ENCODE peak calls at places on chromosome 12, in eight cellular contexts. X is cardiac muscle cell, H is tibial nerve, L is A673, F is OCI-LY7, T is heart left ventricle, I is astrocyte, M is IMR-90. K is an unnamed sample.
A peak's percentile ranks its signal among the peaks of the same experiment; 100 is the strongest.

GRCh38 chr12:2395352-2395977 is 342.7 kb downstream of the CACNA1C start:
- DNase-seq in H (peak; percentile 15), L (peak; percentile 70), T (peak; percentile 52), X (peak; percentile 55), M (peak; percentile 28), I (no peak), F (peak; percentile 56), K (peak; percentile 36)

GRCh38 chr12:4506870-4507269 is 31.8 kb upstream of the RAD51AP1 start:
- DNase-seq in M (peak; percentile 84), I (peak; percentile 78), L (no peak), H (no peak), T (no peak), X (peak; percentile 21), F (peak; percentile 22), K (no peak)

GRCh38 chr12:14214495-14214894 is 151.0 kb upstream of the ATF7IP start:
- DNase-seq in M (no peak), T (no peak), H (no peak), I (no peak), X (no peak), L (no peak), F (no peak), K (no peak)

GRCh38 chr12:57027011-57027804 is 10.9 kb upstream of the TAC3 start:
- DNase-seq in X (no peak), F (no peak), L (no peak), M (no peak), T (no peak), I (no peak), H (no peak), K (no peak)

GRCh38 chr12:26014085-26014484 is 55.6 kb downstream of the RASSF8 start:
- DNase-seq in M (peak; percentile 13), X (no peak), F (no peak), T (no peak), L (no peak), I (no peak), H (no peak), K (no peak)

GRCh38 chr12:121465921-121466799 is 66.2 kb downstream of the RNF34 start:
- DNase-seq in H (no peak), T (no peak), L (peak; percentile 35), X (peak; percentile 30), I (no peak), F (peak; percentile 62), M (no peak), K (no peak)

GRCh38 chr12:84756961-84757360 is 155.6 kb downstream of the SLC6A15 start:
- DNase-seq in H (no peak), L (no peak), T (no peak), I (peak; percentile 75), M (peak; percentile 73), F (no peak), X (peak; percentile 51), K (no peak)

GRCh38 chr12:107017042-107017441 is 30.1 kb upstream of the MTERF2 start:
- DNase-seq in X (no peak), I (no peak), L (no peak), H (no peak), F (no peak), M (no peak), T (no peak), K (no peak)

GRCh38 chr12:106112094-106112822 is 26.5 kb downstream of the NUAK1 start:
- DNase-seq in T (no peak), I (no peak), F (no peak), M (peak; percentile 22), X (peak; percentile 52), H (no peak), L (no peak), K (no peak)

GRCh38 chr12:109109756-109110350 is 6.5 kb upstream of the ACACB start:
- DNase-seq in F (no peak), X (no peak), L (peak; percentile 35), H (no peak), M (no peak), T (no peak), I (no peak), K (no peak)

GRCh38 chr12:85092814-85093370 is 56.7 kb downstream of the LRRIQ1 start:
- DNase-seq in F (no peak), M (no peak), X (no peak), I (no peak), H (no peak), T (no peak), L (no peak), K (no peak)

GRCh38 chr12:88188180-88188579 is 46.1 kb downstream of the TMTC3 start:
- DNase-seq in H (no peak), T (no peak), L (no peak), I (peak; percentile 49), F (no peak), X (no peak), M (peak; percentile 44), K (no peak)

DNA sequence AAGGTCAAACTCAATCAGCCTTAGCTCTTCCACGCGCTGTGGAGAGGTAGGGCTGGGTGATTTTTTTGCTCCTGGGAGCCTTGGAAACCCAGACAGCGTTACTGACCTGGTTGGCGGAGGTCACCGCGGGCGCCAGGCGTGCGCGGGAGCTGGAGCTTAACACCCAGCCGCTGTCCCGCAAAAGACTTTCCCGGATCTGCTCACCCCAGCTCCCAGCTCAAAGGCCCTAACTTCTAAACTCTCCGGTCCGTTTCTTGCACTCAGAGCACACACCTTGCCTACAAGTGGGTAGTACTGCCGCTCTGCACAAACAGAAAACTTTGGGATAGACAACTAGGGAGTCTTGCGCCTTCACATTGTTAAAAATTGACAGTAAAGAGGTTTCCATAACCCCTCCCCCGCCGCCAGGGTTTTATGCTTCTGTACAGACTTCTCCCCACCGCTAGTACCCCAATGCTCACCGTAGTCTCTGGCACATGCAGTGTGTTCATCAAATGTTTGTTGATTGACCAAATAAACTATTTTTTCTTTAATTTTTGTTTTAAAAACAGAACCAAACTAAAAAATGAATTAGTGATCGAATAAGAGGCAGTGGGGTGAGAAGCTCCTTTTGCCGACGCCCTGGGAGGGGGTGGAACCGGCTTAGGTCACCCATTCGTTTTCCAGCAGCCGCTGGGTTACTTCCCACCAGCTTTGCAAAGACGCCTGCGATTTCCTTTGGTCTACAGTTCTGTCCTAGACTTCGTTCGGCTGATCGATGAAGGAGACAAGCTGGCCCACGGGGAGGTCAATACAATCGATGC is 12.7 kb upstream of the TBX3 start:
- DNase-seq in M (no peak), I (no peak), L (no peak), H (no peak), T (no peak), F (no peak), X (no peak), K (no peak)
- H3K4me3 ChIP-seq in M (no peak overlapping the region), I (no peak overlapping the region), L (no peak overlapping the region), H (no peak overlapping the region), T (no peak overlapping the region), F (no peak overlapping the region), X (no peak overlapping the region), K (no peak overlapping the region)

GRCh38 chr12:120190985-120191480 is 3.5 kb downstream of the GCN1 start:
- DNase-seq in T (no peak), I (no peak), X (no peak), M (no peak), H (no peak), F (peak; percentile 87), L (no peak), K (no peak)

GRCh38 chr12:120194534-120195395 is at the start of gene GCN1:
- DNase-seq in X (peak; percentile 87), I (peak; percentile 79), M (peak; percentile 78), L (peak; percentile 77), H (peak; percentile 70), F (peak; percentile 86), T (peak; percentile 89), K (peak; percentile 88)

GRCh38 chr12:120196363-120196762 is 1.8 kb upstream of the GCN1 start:
- DNase-seq in T (no peak), I (no peak), H (no peak), X (no peak), L (no peak), M (no peak), F (no peak), K (no peak)

GRCh38 chr12:120197542-120197887 is 3.0 kb upstream of the GCN1 start:
- DNase-seq in H (no peak), L (no peak), T (no peak), M (no peak), F (no peak), I (no peak), X (no peak), K (no peak)

GRCh38 chr12:120194226-120194533 is 335 bp downstream of the GCN1 start:
- DNase-seq in H (no peak), T (no peak), F (no peak), X (no peak), I (no peak), M (no peak), L (peak; percentile 44), K (no peak)
- H3K4me1 ChIP-seq in H (peaks cover 28% of the 10 kb centered on the region), T (peaks cover 33% of the 10 kb centered on the region), F (peaks cover 78% of the 10 kb centered on the region), X (peaks cover 14% of the 10 kb centered on the region), I (peaks cover 26% of the 10 kb centered on the region), M (peaks cover 10% of the 10 kb centered on the region), L (peaks cover 11% of the 10 kb centered on the region), K (peaks cover 7% of the 10 kb centered on the region)

GRCh38 chr12:47837190-47838171 is 17.8 kb upstream of the HDAC7 start:
- DNase-seq in X (peak; percentile 78), T (peak; percentile 69), M (peak; percentile 68), L (peak; percentile 74), I (no peak), H (peak; percentile 62), F (peak; percentile 76), K (peak; percentile 72)
- H3K4me3 ChIP-seq in X (no peak overlapping the region), T (no peak overlapping the region), M (no peak overlapping the region), L (no peak overlapping the region), I (no peak overlapping the region), H (no peak overlapping the region), F (peak overlapping the region; percentile 31), K (no peak overlapping the region)

DNA sequence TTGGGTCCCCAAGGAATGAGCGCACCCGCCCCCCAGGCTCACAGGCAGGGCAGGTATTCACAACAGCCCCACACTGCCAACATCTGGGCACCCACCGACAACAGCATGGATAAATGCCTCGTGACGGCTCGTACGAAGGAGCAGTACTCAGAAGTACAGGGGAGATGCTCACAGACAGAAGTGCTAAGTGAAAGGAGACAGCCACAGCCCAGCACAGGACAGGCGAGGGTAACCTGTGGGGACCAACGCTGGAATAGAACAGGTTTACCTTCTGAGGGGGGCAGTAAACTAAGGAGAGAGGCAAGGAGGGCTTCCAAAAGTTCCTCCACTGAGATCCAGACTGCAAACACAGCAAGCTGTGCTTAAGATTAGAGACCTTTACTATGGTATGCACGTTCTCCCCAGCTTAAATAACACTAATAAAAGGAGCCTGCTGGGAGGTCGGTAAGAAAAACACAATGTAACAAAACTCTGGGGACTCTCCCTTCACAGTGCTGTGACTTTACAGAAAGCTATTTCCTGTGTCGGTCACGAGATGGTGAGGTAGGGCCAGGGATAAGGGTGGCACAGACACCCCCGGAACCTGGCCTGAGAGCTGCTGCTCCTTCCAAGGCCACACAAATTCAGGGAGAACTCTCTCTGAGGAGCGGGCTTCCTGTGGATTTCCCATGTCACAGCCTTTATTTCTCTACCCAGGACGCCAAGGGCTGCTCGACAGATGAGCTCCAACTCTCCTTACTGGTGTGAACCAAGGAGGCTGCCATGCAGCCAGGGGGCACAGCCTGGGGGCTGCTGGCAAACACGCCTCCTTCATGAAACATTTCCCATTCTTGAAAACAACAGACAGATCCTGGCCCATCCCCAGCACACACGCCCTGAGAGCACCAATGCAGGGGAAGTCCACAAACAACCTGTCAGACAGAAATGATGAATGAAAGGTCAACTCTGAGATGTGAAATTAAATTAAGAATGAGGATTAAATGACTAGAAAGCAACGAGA is 26.3 kb downstream of the SLC15A4 start:
- DNase-seq in T (peak; percentile 15), F (peak; percentile 46), L (peak; percentile 78), I (no peak), X (peak; percentile 54), M (peak; percentile 63), H (no peak), K (no peak)
- H3K4me1 ChIP-seq in T (peaks cover 22% of the 10 kb centered on the region), F (peaks cover 85% of the 10 kb centered on the region), L (peaks cover 24% of the 10 kb centered on the region), I (peaks cover 35% of the 10 kb centered on the region), X (no peaks in the 10 kb centered on the region), M (peaks cover 20% of the 10 kb centered on the region), H (no peaks in the 10 kb centered on the region), K (peaks cover 9% of the 10 kb centered on the region)